ENCODE peak calls at places on chromosomes 12 and 14, in eight cellular contexts. R, E, A, D, I, S, M and J are unnamed samples.

GRCh38 chr12:78241472-78241871 is 410.8 kb downstream of the NAV3 start:
- DNase-seq in R (no peak), E (no peak), A (no peak), D (no peak), I (no peak), S (no peak), M (no peak), J (no peak)

GRCh38 chr12:31783996-31784645 is 55.3 kb upstream of the AMN1 start:
- DNase-seq in R (no peak), E (no peak), A (no peak), D (no peak), I (no peak), S (no peak), M (no peak), J (no peak)

GRCh38 chr12:92596388-92596787 is 106.4 kb upstream of the PLEKHG7 start:
- DNase-seq in R (no peak), E (no peak), A (no peak), D (no peak), I (no peak), S (no peak), M (no peak), J (no peak)

GRCh38 chr12:52531563-52532300 is 11.5 kb upstream of the KRT5 start:
- DNase-seq in R (no peak), E (no peak), A (no peak), D (no peak), I (no peak), S (no peak), M (no peak), J (no peak)

GRCh38 chr12:58117201-58117600 is 175.8 kb downstream of the ATP23 start:
- DNase-seq in R (no peak), E (no peak), A (no peak), D (no peak), I (no peak), S (no peak), M (no peak), J (no peak)

GRCh38 chr12:103373088-103373523 is 122.7 kb downstream of the C12orf42 start:
- DNase-seq in R (peak; percentile 29), E (peak; percentile 27), A (no peak), D (no peak), I (no peak), S (no peak), M (no peak), J (no peak)

GRCh38 chr14:59060841-59061240 is 127.6 kb upstream of the DAAM1 start:
- DNase-seq in R (no peak), E (no peak), A (no peak), D (no peak), I (no peak), S (no peak), M (no peak), J (no peak)

GRCh38 chr12:49253033-49253623 is 11.8 kb upstream of the TUBA1C start:
- DNase-seq in R (no peak), E (no peak), A (no peak), D (no peak), I (no peak), S (no peak), M (no peak), J (no peak)

GRCh38 chr12:45336331-45336730 is 120.4 kb downstream of the ANO6 start:
- DNase-seq in R (no peak), E (no peak), A (no peak), D (no peak), I (no peak), S (no peak), M (no peak), J (no peak)

GRCh38 chr14:63155511-63156189 is 48.6 kb upstream of the RHOJ start:
- DNase-seq in R (no peak), E (no peak), A (no peak), D (no peak), I (no peak), S (no peak), M (no peak), J (no peak)

GRCh38 chr12:44126811-44127210 is 290.9 kb downstream of the TMEM117 start:
- DNase-seq in R (no peak), E (no peak), A (no peak), D (no peak), I (no peak), S (no peak), M (no peak), J (no peak)

GRCh38 chr14:99809864-99810854 is 16.9 kb downstream of the EML1 start:
- DNase-seq in R (no peak), E (no peak), A (peak; percentile 43), D (peak; percentile 35), I (peak; percentile 14), S (no peak), M (peak; percentile 34), J (no peak)

GRCh38 chr12:118981285-118982201 is at the start of gene SRRM4:
- DNase-seq in R (no peak), E (no peak), A (no peak), D (peak; percentile 8), I (no peak), S (no peak), M (no peak), J (no peak)

DNA sequence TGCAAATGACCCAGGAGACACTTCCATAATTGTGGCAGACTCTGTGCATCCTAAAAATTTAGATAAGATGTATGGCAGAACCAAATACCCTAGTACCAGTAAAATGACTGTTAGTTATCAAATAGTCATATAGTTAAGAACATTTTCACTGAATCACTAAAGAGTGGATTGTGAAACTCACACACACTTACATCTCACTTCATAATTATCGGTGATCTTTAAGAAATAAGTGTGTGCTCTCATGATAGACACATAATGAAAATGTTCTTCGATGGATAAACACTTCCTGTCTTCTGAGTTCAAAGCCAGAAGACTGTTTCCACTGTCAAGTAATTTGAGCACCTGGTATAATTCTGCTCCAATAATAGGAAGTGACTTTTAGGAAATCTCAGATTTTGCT is 19.1 kb upstream of the KLRB1 start:
- DNase-seq in R (no peak), E (no peak), A (no peak), D (no peak), I (no peak), S (no peak), M (no peak), J (no peak)
- H3K27ac ChIP-seq in R (no peak overlapping the region), E (no peak overlapping the region), A (no peak overlapping the region), D (no peak overlapping the region), I (no peak overlapping the region), S (no peak overlapping the region), M (no peak overlapping the region), J (no peak overlapping the region)

DNA sequence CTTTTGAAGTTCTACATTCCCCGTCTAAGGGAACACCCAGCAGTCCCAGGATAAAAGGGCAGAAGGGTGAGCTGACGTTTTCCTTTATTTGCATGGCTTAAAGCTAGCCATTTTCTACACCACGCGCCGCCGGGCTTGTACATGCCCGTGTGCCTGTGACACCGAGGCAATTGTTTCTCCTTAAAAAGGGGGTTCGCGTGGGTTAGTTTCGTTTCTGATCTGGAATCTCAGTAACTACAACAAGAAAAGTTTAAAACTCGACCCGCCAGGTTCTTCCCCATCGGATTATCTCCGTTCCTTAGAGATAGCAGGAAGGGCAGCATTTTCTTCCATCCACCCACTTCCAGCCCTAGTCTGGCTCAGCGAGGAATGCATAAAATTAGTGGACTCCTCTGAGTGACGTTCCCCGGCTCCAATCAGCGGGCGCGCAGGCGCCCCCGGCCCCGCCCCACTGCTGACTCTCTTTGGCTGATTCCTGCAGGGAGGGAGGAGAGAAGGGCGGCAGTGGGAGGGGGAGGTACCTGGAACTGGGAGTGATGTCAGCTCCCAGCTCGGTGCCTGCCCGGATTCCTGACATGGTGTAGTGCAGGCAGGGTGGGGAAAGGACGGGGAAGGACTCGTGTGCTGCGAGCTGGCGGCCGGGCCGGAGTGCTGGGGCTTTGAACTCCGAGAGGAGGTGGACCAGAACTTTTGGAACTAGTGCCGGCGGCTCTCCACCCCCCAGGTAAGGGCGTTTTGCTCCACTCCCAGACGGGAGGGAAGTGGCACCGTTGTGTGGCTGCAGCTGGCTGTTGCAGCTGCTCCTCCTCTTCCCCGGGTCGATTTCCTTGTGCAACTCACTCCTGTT is at the start of gene PPFIBP1:
- DNase-seq in R (peak; percentile 100), E (peak; percentile 86), A (peak; percentile 100), D (peak; percentile 100), I (peak; percentile 96), S (peak; percentile 100), M (peak; percentile 100), J (peak; percentile 99)
- H3K4me3 ChIP-seq in R (peak within 1 kb of the TSS; percentile 65), E (peak within 1 kb of the TSS; percentile 81), A (peak within 1 kb of the TSS; percentile 90), D (peak within 1 kb of the TSS; percentile 61), I (peak within 1 kb of the TSS; percentile 70), S (peak within 1 kb of the TSS; percentile 69), M (peak within 1 kb of the TSS; percentile 65), J (peak within 1 kb of the TSS; percentile 85)

GRCh38 chr14:74638970-74639369 is 26.9 kb upstream of the LTBP2 start:
- DNase-seq in R (no peak), E (no peak), A (no peak), D (no peak), I (no peak), S (no peak), M (no peak), J (no peak)

GRCh38 chr14:74637184-74637562 is 25.1 kb upstream of the LTBP2 start:
- DNase-seq in R (no peak), E (no peak), A (no peak), D (no peak), I (no peak), S (peak; percentile 22), M (no peak), J (no peak)

GRCh38 chr14:74636424-74637183 is 24.6 kb upstream of the LTBP2 start:
- DNase-seq in R (no peak), E (no peak), A (no peak), D (no peak), I (no peak), S (peak; percentile 15), M (no peak), J (peak; percentile 54)

GRCh38 chr14:74635831-74636230 is 23.8 kb upstream of the LTBP2 start:
- DNase-seq in R (no peak), E (no peak), A (no peak), D (no peak), I (no peak), S (no peak), M (no peak), J (no peak)

GRCh38 chr14:74638066-74638465 is 26.0 kb upstream of the LTBP2 start:
- DNase-seq in R (no peak), E (no peak), A (no peak), D (no peak), I (no peak), S (peak; percentile 26), M (no peak), J (no peak)
- H3K27ac ChIP-seq in R (no peak overlapping the region), E (no peak overlapping the region), A (no peak overlapping the region), D (no peak overlapping the region), I (peak overlapping the region; percentile 1), S (no peak overlapping the region), M (peak overlapping the region; percentile 47), J (peak overlapping the region; percentile 81)

DNA sequence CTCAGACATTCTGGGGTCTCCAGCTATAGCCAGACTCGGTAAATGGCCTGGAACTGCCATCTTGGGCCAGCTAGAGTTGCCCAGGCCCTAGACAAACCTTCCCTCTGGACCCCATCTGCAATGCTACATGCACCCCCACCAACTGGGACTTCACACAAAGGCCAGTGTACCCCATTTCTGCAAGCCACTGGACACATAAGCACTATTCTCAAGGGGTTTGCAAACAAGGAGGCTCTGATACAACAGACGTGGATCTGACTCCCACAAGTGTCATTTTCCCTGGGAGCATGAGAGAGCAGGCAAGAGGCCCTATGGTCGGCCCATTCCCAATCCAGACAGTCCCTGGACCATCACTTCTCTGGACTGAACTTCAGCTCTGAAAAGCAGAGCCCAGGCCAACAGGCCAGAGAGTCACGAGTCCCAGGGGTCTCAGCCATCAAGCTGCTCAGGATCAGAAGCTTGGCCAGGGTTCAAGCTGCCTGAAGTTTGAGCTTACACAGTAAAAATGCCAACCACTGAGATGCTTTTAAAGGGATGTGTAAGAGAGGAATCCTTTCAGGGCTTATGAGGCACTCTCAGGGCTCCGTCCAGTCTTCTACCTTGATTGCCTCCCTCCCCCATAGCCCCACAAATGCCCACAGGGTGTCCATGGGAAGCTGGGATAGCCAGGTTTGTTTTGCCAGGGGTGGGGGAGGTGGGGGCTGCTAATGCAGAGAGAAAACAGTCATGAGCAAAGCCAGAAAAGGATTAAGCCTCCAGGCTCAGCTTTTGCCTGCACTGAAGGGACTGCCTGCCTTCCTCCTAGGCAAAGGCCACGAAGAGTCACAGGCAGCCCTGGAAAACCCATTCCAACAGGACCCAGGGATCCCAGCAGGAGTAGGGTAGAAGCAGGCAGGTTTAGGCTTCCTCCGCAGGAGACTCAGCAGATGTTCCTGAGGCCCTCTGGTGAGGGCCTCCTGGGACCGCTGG is 31.7 kb upstream of the PNMA1 start:
- DNase-seq in R (no peak), E (no peak), A (no peak), D (no peak), I (no peak), S (no peak), M (peak; percentile 53), J (no peak)
- H3K4me3 ChIP-seq in R (no peak overlapping the region), E (no peak overlapping the region), A (no peak overlapping the region), D (no peak overlapping the region), I (no peak overlapping the region), S (no peak overlapping the region), M (no peak overlapping the region), J (no peak overlapping the region)